ENCODE peak calls at places on chromosomes 4 and X, in four cellular contexts. M, X, A and R are unnamed samples.

GRCh38 chr4:187175197-187175596 is 451.5 kb upstream of the FAT1 start:
- DNase-seq in M (no peak), X (no peak), A (no peak), R (no peak)

GRCh38 chrX:49190783-49191032 is 4.5 kb upstream of the PRICKLE3 start:
- DNase-seq in M (no peak), X (no peak), A (no peak), R (no peak)

GRCh38 chr4:121790976-121791375 is 10.1 kb upstream of the EXOSC9 start:
- DNase-seq in M (no peak), X (no peak), A (no peak), R (no peak)

GRCh38 chr4:83238393-83238792 is 46.2 kb downstream of the COQ2 start:
- DNase-seq in M (no peak), X (no peak), A (no peak), R (no peak)

GRCh38 chr4:127182687-127183086 is 450.1 kb upstream of the INTU start:
- DNase-seq in M (no peak), X (no peak), A (no peak), R (no peak)

GRCh38 chr4:6107114-6107791 is 89.0 kb upstream of the C4orf50 start:
- DNase-seq in M (no peak), X (no peak), A (no peak), R (no peak)

GRCh38 chr4:7268941-7269340 is 76.6 kb downstream of the SORCS2 start:
- DNase-seq in M (no peak), X (no peak), A (no peak), R (no peak)

GRCh38 chr4:28787947-28788346 is 1927.3 kb downstream of the STIM2 start:
- DNase-seq in M (no peak), X (no peak), A (no peak), R (no peak)

GRCh38 chr4:94216394-94216793 is 8.7 kb downstream of the SMARCAD1 start:
- DNase-seq in M (no peak), X (no peak), A (no peak), R (no peak)

GRCh38 chr4:92035666-92036065 is 268.1 kb upstream of the GRID2 start:
- DNase-seq in M (no peak), X (no peak), A (no peak), R (no peak)

GRCh38 chr4:52862605-52863236 is 604 bp downstream of the RASL11B start:
- DNase-seq in M (no peak), X (no peak), A (no peak), R (no peak)

GRCh38 chrX:23952984-23953907 is 45.4 kb downstream of the CXorf58 start:
- DNase-seq in M (no peak), X (peak; percentile 1), A (no peak), R (peak; percentile 27)

GRCh38 chr4:25702848-25703247 is 47.2 kb downstream of the SLC34A2 start:
- DNase-seq in M (no peak), X (no peak), A (peak; percentile 72), R (no peak)

GRCh38 chr4:133969202-133969873 is 232.3 kb downstream of the PABPC4L start:
- DNase-seq in M (no peak), X (peak; percentile 24), A (peak; percentile 85), R (no peak)

GRCh38 chr4:89904524-89904923 is 9.9 kb downstream of the MMRN1 start:
- DNase-seq in M (no peak), X (no peak), A (no peak), R (no peak)

GRCh38 chr4:67892905-67893304 is 9.1 kb upstream of the TMPRSS11D start:
- DNase-seq in M (no peak), X (no peak), A (no peak), R (no peak)

GRCh38 chr4:23058113-23058512 is 365.4 kb downstream of the GBA3 start:
- DNase-seq in M (no peak), X (no peak), A (no peak), R (no peak)

GRCh38 chr4:92461732-92462131 is 158.0 kb downstream of the GRID2 start:
- DNase-seq in M (no peak), X (no peak), A (no peak), R (no peak)

GRCh38 chrX:19121898-19122640 is at the start of gene ADGRG2:
- DNase-seq in M (no peak), X (peak; percentile 62), A (peak; percentile 5), R (no peak)

GRCh38 chr4:125728568-125728967 is 413.8 kb downstream of the FAT4 start:
- DNase-seq in M (no peak), X (no peak), A (peak; percentile 95), R (no peak)

GRCh38 chr4:35793045-35793722 is 451.1 kb downstream of the ARAP2 start:
- DNase-seq in M (no peak), X (no peak), A (peak; percentile 2), R (no peak)

GRCh38 chr4:130026185-130026584 is 930.2 kb downstream of the C4orf33 start:
- DNase-seq in M (no peak), X (no peak), A (no peak), R (no peak)

GRCh38 chrX:101759000-101759399 is 99.3 kb upstream of the ARMCX2 start:
- DNase-seq in M (no peak), X (peak; percentile 27), A (peak; percentile 49), R (no peak)

GRCh38 chrX:72609313-72609712 is 36.7 kb upstream of the HDAC8 start:
- DNase-seq in M (no peak), X (peak; percentile 4), A (peak; percentile 50), R (no peak)

GRCh38 chr4:141248029-141248428 is 27.3 kb downstream of the ZNF330 start:
- DNase-seq in M (peak; percentile 60), X (no peak), A (peak; percentile 77), R (no peak)

GRCh38 chr4:145907363-145907762 is 31.3 kb downstream of the ZNF827 start:
- DNase-seq in M (no peak), X (no peak), A (no peak), R (no peak)

GRCh38 chrX:136159615-136160025 is 12.3 kb downstream of the FHL1 start:
- DNase-seq in M (peak; percentile 22), X (no peak), A (no peak), R (no peak)

DNA sequence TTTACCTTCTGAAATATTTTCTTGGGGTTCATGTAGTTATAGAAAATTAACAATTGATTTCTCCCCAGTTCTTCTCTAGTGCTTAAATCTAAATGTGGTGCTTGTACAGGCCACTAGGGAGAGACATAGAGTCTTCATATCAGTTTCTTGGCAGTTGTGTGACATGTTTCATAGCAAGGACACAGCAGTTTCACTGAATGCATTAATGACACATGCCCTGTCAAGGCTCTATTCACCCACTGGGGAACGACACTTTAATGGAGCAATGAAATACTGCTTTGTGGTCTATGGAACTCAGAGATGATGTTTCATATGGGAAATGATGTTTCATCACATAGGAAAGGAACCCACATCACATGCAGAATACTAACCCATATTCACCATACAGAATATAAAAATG is 2.8 kb downstream of the VEGFC start:
- DNase-seq in M (peak; percentile 10), X (no peak), A (peak; percentile 74), R (no peak)
- TF ChIP-seq CTCF in M (peak; percentile 49), X (peak; percentile 47), A (peak; percentile 74), R (peak; percentile 79)

GRCh38 chr4:663438-664428 is 10.3 kb downstream of the ATP5ME start:
- DNase-seq in M (no peak), X (no peak), A (no peak), R (no peak)
- TF ChIP-seq CTCF in M (no peak), X (no peak), A (no peak), R (no peak)

GRCh38 chrX:151488677-151489076 is 74.8 kb upstream of the PASD1 start:
- DNase-seq in M (no peak), X (peak; percentile 4), A (no peak), R (no peak)
- TF ChIP-seq CTCF in M (peak; percentile 43), X (no peak), A (no peak), R (peak; percentile 43)

GRCh38 chr4:70945046-70945445 is 42.9 kb downstream of the MOB1B start:
- DNase-seq in M (no peak), X (no peak), A (no peak), R (no peak)

GRCh38 chr4:70936200-70936787 is 34.1 kb downstream of the MOB1B start:
- DNase-seq in M (no peak), X (no peak), A (no peak), R (no peak)

GRCh38 chr4:70943115-70943514 is 40.9 kb downstream of the MOB1B start:
- DNase-seq in M (peak; percentile 38), X (no peak), A (no peak), R (no peak)

GRCh38 chr4:70938087-70938486 is 35.9 kb downstream of the MOB1B start:
- DNase-seq in M (no peak), X (no peak), A (no peak), R (no peak)

GRCh38 chr4:70940134-70940533 is 38.0 kb downstream of the MOB1B start:
- DNase-seq in M (no peak), X (no peak), A (no peak), R (no peak)
- TF ChIP-seq CTCF in M (no peak), X (no peak), A (no peak), R (peak; percentile 35)

DNA sequence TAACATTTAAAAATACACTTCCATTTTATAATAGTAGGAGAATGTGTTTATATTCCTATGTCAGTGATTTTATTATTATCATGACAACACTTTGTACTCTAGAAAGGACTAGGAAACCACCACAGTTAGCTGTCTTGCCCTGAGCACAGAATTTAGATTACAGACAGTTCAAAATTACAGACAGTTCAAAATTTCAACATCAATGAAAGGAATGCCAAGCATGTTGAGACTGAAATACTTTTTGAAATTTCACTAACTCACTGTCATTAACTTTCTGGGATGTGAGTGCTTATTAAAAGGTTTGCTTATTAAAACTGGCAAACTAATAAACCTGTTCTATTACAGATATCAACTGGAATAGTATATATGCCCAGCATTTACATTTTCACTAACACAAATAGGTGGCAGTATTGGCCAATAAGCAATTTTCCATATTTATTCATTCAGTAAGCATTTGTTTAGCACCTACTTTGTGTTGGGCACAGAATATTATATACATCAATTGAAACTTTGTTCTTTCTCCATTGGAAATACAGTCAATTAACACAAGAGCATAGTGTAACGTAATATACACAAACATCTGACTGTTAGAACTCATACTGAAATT is 179.4 kb downstream of the FBXW7 start:
- DNase-seq in M (no peak), X (no peak), A (peak; percentile 64), R (no peak)
- TF ChIP-seq CTCF in M (no peak), X (no peak), A (peak; percentile 10), R (no peak)

GRCh38 chr4:142741995-142742394 is 104.1 kb downstream of the INPP4B start:
- DNase-seq in M (no peak), X (no peak), A (no peak), R (no peak)
- TF ChIP-seq CTCF in M (no peak), X (no peak), A (peak; percentile 24), R (no peak)

DNA sequence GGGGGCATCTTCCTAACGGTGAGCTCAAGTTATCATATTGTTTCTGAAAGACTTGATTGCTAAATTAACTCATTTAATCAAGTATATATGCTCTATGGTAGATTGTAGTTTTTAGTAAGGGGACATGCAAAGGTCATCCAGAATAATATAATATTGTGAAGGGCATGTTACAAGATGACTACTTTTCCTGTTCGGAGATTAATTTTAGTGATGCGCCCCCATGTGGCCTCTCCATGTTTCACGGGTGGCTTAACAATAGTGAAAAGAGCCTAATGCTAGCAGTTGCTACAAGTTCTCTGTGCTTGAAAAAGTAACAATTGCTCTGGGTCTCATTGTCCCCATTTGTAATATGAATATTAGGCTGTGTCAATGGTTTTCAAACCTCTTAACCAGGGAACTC is 12.2 kb downstream of the SMPX start:
- DNase-seq in M (no peak), X (peak; percentile 53), A (peak; percentile 39), R (no peak)
- TF ChIP-seq CTCF in M (peak; percentile 21), X (peak; percentile 50), A (peak; percentile 44), R (peak; percentile 81)

DNA sequence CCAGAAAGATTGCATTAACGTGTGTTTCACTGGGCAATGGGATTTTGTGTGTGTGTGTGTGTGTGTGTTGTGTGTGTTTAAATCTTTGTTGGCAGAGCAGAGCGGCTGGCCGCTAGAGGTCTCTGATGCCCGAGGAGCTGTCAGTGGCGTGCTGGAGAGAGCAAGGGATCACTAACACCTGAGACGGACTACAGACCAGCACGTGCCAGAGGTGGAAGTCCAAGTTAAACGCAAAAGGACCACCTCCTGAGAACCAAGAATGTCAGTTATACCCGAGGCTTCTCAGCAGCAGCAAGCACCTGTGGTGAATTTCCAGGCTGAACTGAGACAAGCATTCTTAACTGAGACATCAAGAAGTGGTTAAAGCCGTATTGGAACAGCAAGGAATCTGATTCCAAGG is 9.0 kb upstream of the SLC25A14 start:
- DNase-seq in M (peak; percentile 14), X (peak; percentile 61), A (peak; percentile 52), R (no peak)
- TF ChIP-seq CTCF in M (peak; percentile 15), X (peak; percentile 27), A (peak; percentile 51), R (peak; percentile 63)